ENCODE peak calls at places on chromosomes 5 and 9, in nine cellular contexts. B is naive thymus-derived CD4-positive, alpha-beta T cell; W is D341Med; O is NCI-H2171 treated with DMSO at 0.1 percent for 48 hours; C is erythroblast; Y is cardiac fibroblast; F is islet precursor cell; V is Right ventricle myocardium superior; L is HuH-7. I is an unnamed sample.

GRCh38 chr9:121398374-121398773 is 28.3 kb upstream of the STOM start:
- DNase-seq in B (no peak), W (no peak), O (no peak), C (no peak), Y (peak), F (peak), V (no peak), L (no peak), I (peak)

GRCh38 chr9:98101868-98102273 is 17.2 kb downstream of the TRIM14 start:
- DNase-seq in B (peak), W (no peak), O (peak), C (no peak), Y (no peak), F (no peak), V (peak), L (no peak), I (no peak)

GRCh38 chr5:43273552-43273951 is 39.7 kb downstream of the HMGCS1 start:
- DNase-seq in B (no peak), W (no peak), O (no peak), C (no peak), Y (no peak), F (no peak), V (no peak), L (no peak), I (no peak)

GRCh38 chr5:141816598-141817399 is 61.4 kb downstream of the PCDH1 start:
- DNase-seq in B (no peak), W (no peak), O (no peak), C (no peak), Y (peak), F (no peak), V (no peak), L (no peak), I (no peak)

GRCh38 chr5:126358525-126358924 is 64.7 kb upstream of the GRAMD2B start:
- DNase-seq in B (no peak), W (no peak), O (no peak), C (no peak), Y (no peak), F (peak), V (no peak), L (no peak), I (peak)

GRCh38 chr5:136350339-136350738 is 15.0 kb downstream of the TRPC7 start:
- DNase-seq in B (no peak), W (no peak), O (no peak), C (no peak), Y (no peak), F (no peak), V (no peak), L (no peak), I (no peak)

GRCh38 chr5:64183956-64184355 is 18.3 kb downstream of the RNF180 start:
- DNase-seq in B (no peak), W (no peak), O (no peak), C (no peak), Y (no peak), F (no peak), V (no peak), L (no peak), I (no peak)

GRCh38 chr9:87180846-87181245 is 233.5 kb upstream of the GAS1 start:
- DNase-seq in B (no peak), W (no peak), O (no peak), C (no peak), Y (no peak), F (no peak), V (no peak), L (no peak), I (no peak)

GRCh38 chr5:51380603-51381207 is 2.5 kb upstream of the ISL1 start:
- DNase-seq in B (no peak), W (peak), O (no peak), C (no peak), Y (no peak), F (no peak), V (no peak), L (no peak), I (peak)

GRCh38 chr9:88722753-88723152 is 187.8 kb downstream of the NXNL2 start:
- DNase-seq in B (peak), W (no peak), O (peak), C (no peak), Y (peak), F (no peak), V (no peak), L (no peak), I (no peak)

GRCh38 chr5:160021818-160022446 is 13.0 kb downstream of the TTC1 start:
- DNase-seq in B (peak), W (peak), O (peak), C (peak), Y (peak), F (peak), V (no peak), L (peak), I (peak)

GRCh38 chr5:169980418-169981053 is at the start of gene INSYN2B:
- DNase-seq in B (no peak), W (peak), O (peak), C (peak), Y (peak), F (peak), V (peak), L (peak), I (peak)

GRCh38 chr5:142915840-142916424 is 145.8 kb downstream of the ARHGAP26 start:
- DNase-seq in B (no peak), W (peak), O (peak), C (no peak), Y (peak), F (peak), V (no peak), L (peak), I (no peak)

GRCh38 chr5:8842906-8843590 is 702.8 kb downstream of the SEMA5A start:
- DNase-seq in B (no peak), W (no peak), O (no peak), C (no peak), Y (peak), F (peak), V (no peak), L (peak), I (peak)

GRCh38 chr9:38089387-38090165 is 20.5 kb upstream of the SHB start:
- DNase-seq in B (no peak), W (no peak), O (no peak), C (no peak), Y (no peak), F (no peak), V (no peak), L (no peak), I (no peak)

I was measured in brain microvascular endothelial cell.